ENCODE peak calls at places on chromosomes 13 and 19, in five cellular contexts. V, I, M, S and H are unnamed samples.
A peak's percentile ranks its signal among the peaks of the same experiment; 100 is the strongest.

GRCh38 chr19:35641515-35642151 is at the start of gene ETV2:
- DNase-seq in V (no peak), I (peak; percentile 54), M (no peak), S (peak; percentile 73), H (peak; percentile 25)

GRCh38 chr19:19120308-19121156 is 17.7 kb downstream of the TMEM161A start:
- DNase-seq in V (no peak), I (peak; percentile 71), M (no peak), S (peak; percentile 52), H (no peak)

GRCh38 chr19:41323023-41323422 is 13.1 kb downstream of the CCDC97 start:
- DNase-seq in V (no peak), I (peak; percentile 72), M (no peak), S (no peak), H (no peak)

GRCh38 chr13:79393564-79394249 is 12.3 kb downstream of the RBM26 start:
- DNase-seq in V (no peak), I (no peak), M (no peak), S (peak; percentile 47), H (peak; percentile 47)

GRCh38 chr19:45779231-45780145 is 2.8 kb downstream of the DMPK start:
- DNase-seq in V (peak; percentile 88), I (peak; percentile 53), M (peak; percentile 86), S (peak; percentile 95), H (peak; percentile 84)

GRCh38 chr13:38398810-38399493 is 49.3 kb downstream of the UFM1 start:
- DNase-seq in V (no peak), I (peak; percentile 92), M (no peak), S (no peak), H (no peak)

GRCh38 chr19:15463865-15464371 is 426 bp downstream of the RASAL3 start:
- DNase-seq in V (no peak), I (no peak), M (no peak), S (peak; percentile 77), H (peak; percentile 52)

GRCh38 chr19:7515471-7516226 is at the start of gene ZNF358:
- DNase-seq in V (peak; percentile 43), I (peak; percentile 51), M (peak; percentile 69), S (peak; percentile 59), H (peak; percentile 56)

GRCh38 chr13:79442221-79442620 is 36.2 kb upstream of the RBM26 start:
- DNase-seq in V (no peak), I (no peak), M (no peak), S (no peak), H (no peak)

GRCh38 chr13:76991432-76991795 is 467 bp upstream of the CLN5 start:
- DNase-seq in V (no peak), I (no peak), M (no peak), S (no peak), H (no peak)

GRCh38 chr19:6273701-6274601 is 5.8 kb downstream of the MLLT1 start:
- DNase-seq in V (peak; percentile 75), I (peak; percentile 96), M (peak; percentile 94), S (no peak), H (no peak)

GRCh38 chr19:33849551-33850147 is 53.0 kb downstream of the KCTD15 start:
- DNase-seq in V (no peak), I (no peak), M (no peak), S (no peak), H (no peak)

GRCh38 chr19:7852851-7853759 is 21.1 kb downstream of the PRR36 start:
- DNase-seq in V (no peak), I (peak; percentile 49), M (no peak), S (peak; percentile 73), H (peak; percentile 68)

GRCh38 chr13:113766035-113766800 is 7.2 kb downstream of the TMEM255B start:
- DNase-seq in V (no peak), I (no peak), M (no peak), S (no peak), H (no peak)

GRCh38 chr13:90362718-90363117 is 984.8 kb upstream of the MIR17HG start:
- DNase-seq in V (no peak), I (peak; percentile 46), M (no peak), S (no peak), H (no peak)

GRCh38 chr13:90360785-90361184 is 986.7 kb upstream of the MIR17HG start:
- DNase-seq in V (no peak), I (no peak), M (no peak), S (no peak), H (no peak)

GRCh38 chr13:90365130-90365529 is 982.4 kb upstream of the MIR17HG start:
- DNase-seq in V (no peak), I (peak; percentile 10), M (no peak), S (no peak), H (no peak)
- TF ChIP-seq CTCF in V (no peak), I (peak; percentile 20), M (no peak), S (no peak), H (no peak)

DNA sequence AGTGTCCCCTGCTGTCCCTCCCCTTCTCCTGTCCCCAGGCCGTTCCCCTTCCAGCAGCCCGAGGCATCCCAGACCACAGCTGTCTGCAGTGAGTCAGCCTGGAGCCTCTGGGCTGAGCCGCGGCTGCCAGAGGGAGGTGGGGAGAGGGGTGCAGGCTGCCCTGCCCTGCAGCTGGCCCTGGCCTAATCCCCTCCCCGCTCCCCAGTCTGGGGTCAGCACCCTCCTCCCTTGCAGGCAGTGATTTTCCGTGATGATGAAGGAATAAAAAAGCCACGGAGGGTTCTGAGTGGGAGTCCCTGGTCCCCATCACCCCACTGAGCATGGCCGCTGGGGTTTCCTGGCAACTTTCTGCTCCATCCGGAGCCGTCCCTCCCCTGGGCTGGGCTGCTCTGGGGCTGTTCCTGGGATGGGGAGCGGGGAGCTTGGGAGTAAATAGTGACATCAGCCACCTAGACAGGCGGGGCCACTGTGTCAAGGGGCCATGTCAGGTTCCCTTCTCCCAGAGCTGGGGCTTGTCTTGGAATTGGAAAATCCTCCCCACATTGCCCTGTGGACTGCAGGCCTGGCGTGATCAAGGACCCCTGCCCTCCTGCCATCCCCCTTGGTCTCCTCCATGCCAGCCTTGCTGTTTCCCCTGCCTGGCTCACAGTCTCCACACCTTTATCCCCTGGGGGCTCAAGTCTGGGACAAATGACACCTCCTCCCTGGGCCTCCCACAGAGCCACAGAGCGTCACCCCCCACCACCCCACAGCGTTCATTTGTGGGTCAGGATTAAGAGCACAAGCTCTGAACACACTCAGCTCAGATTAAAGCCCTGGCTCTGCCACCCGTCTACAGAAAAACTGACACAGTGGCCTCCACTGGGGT is 16.7 kb downstream of the SPC24 start:
- DNase-seq in V (peak; percentile 60), I (peak; percentile 86), M (peak; percentile 84), S (no peak), H (no peak)
- TF ChIP-seq CTCF in V (peak; percentile 37), I (no peak), M (no peak), S (no peak), H (no peak)

GRCh38 chr13:62320129-62320724 is 904.6 kb upstream of the PCDH20 start:
- DNase-seq in V (no peak), I (peak; percentile 49), M (no peak), S (peak; percentile 25), H (no peak)
- TF ChIP-seq CTCF in V (peak; percentile 36), I (peak; percentile 49), M (peak; percentile 21), S (peak; percentile 61), H (no peak)

DNA sequence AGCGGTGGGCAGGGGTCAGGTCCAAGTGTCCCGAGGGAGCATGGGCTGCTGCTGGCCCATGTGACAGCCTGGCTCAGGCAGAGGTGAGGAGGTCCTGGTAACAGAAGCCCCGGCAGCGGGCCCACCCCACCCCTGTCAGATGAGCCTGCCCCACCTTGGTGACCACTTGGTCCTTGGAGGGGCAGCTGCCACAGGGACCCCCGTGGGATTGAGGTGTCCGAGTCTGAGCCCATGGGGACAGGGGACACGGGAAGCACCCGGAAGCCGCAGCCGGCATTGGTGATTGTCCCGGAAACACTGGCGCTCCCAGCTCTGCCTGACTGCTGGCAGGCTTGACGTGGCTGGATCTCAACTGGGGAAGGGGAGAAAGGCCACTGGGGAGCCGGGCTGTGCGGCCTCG is 149.1 kb downstream of the KDM4B start:
- DNase-seq in V (no peak), I (no peak), M (no peak), S (no peak), H (no peak)
- TF ChIP-seq CTCF in V (no peak), I (no peak), M (no peak), S (no peak), H (no peak)

GRCh38 chr13:98065468-98065867 is 77.4 kb upstream of the FARP1 start:
- DNase-seq in V (no peak), I (no peak), M (no peak), S (no peak), H (no peak)
- TF ChIP-seq CTCF in V (no peak), I (no peak), M (no peak), S (no peak), H (no peak)

DNA sequence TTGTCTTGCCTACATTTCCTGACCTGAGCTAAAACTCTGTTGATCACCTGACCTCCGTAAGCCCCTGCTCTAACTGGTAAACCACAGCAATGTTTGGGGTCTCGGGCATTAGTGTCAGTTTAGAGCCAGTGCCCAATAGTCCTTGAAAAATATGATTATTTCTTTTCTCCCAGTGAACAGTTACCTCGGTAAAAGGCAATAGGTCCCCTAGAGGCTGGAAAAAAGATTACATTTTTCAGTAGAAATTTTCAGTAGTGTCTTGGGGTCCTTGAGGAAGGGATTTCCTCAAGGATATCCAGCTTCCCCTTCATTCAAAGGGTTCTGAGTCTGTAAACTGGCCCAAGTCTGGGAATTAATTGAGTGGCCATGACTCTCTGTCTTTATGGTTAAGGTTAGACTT is 177.5 kb downstream of the SLC7A1 start:
- DNase-seq in V (no peak), I (no peak), M (no peak), S (no peak), H (no peak)
- TF ChIP-seq CTCF in V (no peak), I (peak; percentile 22), M (no peak), S (no peak), H (no peak)

DNA sequence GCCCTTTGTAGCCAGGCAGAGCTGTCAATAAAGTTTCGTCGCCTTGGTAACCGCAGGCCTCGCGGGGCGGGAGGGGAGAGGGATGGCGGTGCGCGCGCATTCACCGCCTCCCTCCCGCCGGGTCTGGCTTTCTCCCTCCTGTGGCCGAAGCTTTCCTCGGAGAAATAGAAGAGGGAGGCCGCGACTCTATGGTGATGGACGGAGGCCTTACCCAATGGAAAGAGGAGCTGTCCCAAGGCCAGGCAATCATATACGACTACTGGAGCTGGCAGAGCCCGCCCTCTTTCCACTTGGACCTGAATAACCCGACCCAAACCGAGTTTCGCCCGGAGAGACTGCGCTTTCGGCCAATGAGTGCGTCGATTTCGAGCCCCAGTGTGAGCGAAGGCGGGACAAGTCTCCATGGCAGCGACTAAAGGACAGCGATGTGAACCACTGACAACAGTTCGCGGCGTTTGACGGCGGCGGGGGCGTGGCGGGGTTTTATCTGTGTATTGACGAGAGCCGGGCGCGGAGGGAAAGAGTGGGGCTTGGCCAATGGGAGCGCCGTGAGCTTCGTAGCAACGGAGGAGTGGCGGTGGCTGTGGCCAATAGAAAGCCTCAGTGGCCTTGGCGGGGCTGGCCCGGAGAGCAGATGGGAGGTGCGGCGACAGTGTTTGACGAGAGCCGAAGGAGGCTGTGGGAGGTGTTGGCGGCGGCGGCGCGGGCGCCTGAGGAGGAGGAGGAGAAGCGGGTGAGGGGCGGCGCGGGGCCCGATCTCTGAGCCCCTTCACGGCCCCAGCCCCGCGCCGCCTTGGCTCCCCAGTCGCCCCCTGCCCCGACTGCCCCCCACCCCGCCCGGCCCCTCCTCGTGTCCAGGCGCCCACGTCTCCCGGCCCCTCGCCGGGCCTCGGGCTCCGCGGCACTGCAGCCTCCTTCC is at the start of gene KMT5C:
- DNase-seq in V (peak; percentile 100), I (peak; percentile 100), M (peak; percentile 100), S (peak; percentile 100), H (peak; percentile 99)
- TF ChIP-seq CTCF in V (peak; percentile 79), I (peak; percentile 31), M (peak; percentile 49), S (no peak), H (no peak)